ENCODE peak calls at places on chromosomes 2 and 18, in eight cellular contexts. E is astrocyte, Y is ascending aorta, W is upper lobe of right lung, S is mucosa of descending colon, K is pancreas, X is adipocyte, O is body of pancreas. H is an unnamed sample.

GRCh38 chr2:187964742-187965141 is 326.9 kb upstream of the GULP1 start:
- DNase-seq in E (peak; percentile 13), Y (no peak), W (no peak), S (no peak), K (no peak), X (peak; percentile 11), O (no peak), H (no peak)

GRCh38 chr18:76259012-76259568 is 236.0 kb downstream of the ZNF516 start:
- DNase-seq in E (no peak), Y (no peak), W (no peak), S (no peak), K (no peak), X (no peak), O (no peak), H (no peak)

GRCh38 chr2:237053066-237053465 is 32.6 kb upstream of the COPS8 start:
- DNase-seq in E (no peak), Y (no peak), W (no peak), S (no peak), K (no peak), X (no peak), O (no peak), H (no peak)

GRCh38 chr18:63322908-63323634 is 3.5 kb upstream of the BCL2 start:
- DNase-seq in E (peak; percentile 35), Y (no peak), W (no peak), S (no peak), K (no peak), X (peak; percentile 93), O (peak; percentile 66), H (peak; percentile 45)

GRCh38 chr2:208129804-208130712 is at the start of gene CRYGC:
- DNase-seq in E (peak; percentile 26), Y (no peak), W (no peak), S (no peak), K (no peak), X (no peak), O (peak; percentile 49), H (no peak)

GRCh38 chr2:28251337-28251736 is 141.3 kb upstream of the FOSL2 start:
- DNase-seq in E (no peak), Y (no peak), W (no peak), S (no peak), K (no peak), X (no peak), O (no peak), H (no peak)

GRCh38 chr2:25044990-25045389 is 3.1 kb downstream of the EFR3B start:
- DNase-seq in E (no peak), Y (no peak), W (no peak), S (no peak), K (no peak), X (no peak), O (no peak), H (no peak)

GRCh38 chr18:64095056-64095455 is 53.8 kb downstream of the LINC00305 start:
- DNase-seq in E (no peak), Y (no peak), W (no peak), S (no peak), K (no peak), X (no peak), O (no peak), H (no peak)

GRCh38 chr18:39732918-39733317 is 2167.3 kb upstream of the CELF4 start:
- DNase-seq in E (no peak), Y (no peak), W (no peak), S (no peak), K (no peak), X (no peak), O (no peak), H (no peak)

GRCh38 chr2:135742307-135742838 is 718 bp downstream of the UBXN4 start:
- DNase-seq in E (peak; percentile 69), Y (no peak), W (peak; percentile 80), S (no peak), K (peak; percentile 61), X (peak; percentile 73), O (peak; percentile 45), H (no peak)

GRCh38 chr2:47460766-47461165 is 57.8 kb downstream of the MSH2 start:
- DNase-seq in E (peak; percentile 0), Y (no peak), W (no peak), S (no peak), K (no peak), X (no peak), O (no peak), H (no peak)

GRCh38 chr2:239184968-239185903 is 215.6 kb downstream of the HDAC4 start:
- DNase-seq in E (no peak), Y (no peak), W (peak; percentile 50), S (no peak), K (no peak), X (no peak), O (no peak), H (peak; percentile 9)

GRCh38 chr2:7594211-7594610 is 677.0 kb downstream of the RNF144A start:
- DNase-seq in E (no peak), Y (no peak), W (no peak), S (no peak), K (no peak), X (no peak), O (no peak), H (no peak)

GRCh38 chr18:57334383-57334782 is 18.0 kb upstream of the ST8SIA3 start:
- DNase-seq in E (no peak), Y (no peak), W (no peak), S (no peak), K (no peak), X (no peak), O (no peak), H (no peak)

GRCh38 chr2:191936882-191937405 is 90.1 kb upstream of the CAVIN2 start:
- DNase-seq in E (no peak), Y (no peak), W (no peak), S (no peak), K (no peak), X (no peak), O (no peak), H (no peak)

GRCh38 chr2:88230912-88231311 is 60.8 kb downstream of the THNSL2 start:
- DNase-seq in E (no peak), Y (no peak), W (no peak), S (no peak), K (no peak), X (no peak), O (no peak), H (no peak)

GRCh38 chr2:237752761-237753165 is 45.8 kb upstream of the RBM44 start:
- DNase-seq in E (no peak), Y (no peak), W (no peak), S (no peak), K (no peak), X (no peak), O (no peak), H (no peak)

GRCh38 chr2:182854405-182855105 is 11.9 kb downstream of the FRZB start:
- DNase-seq in E (no peak), Y (no peak), W (no peak), S (no peak), K (no peak), X (no peak), O (no peak), H (no peak)

GRCh38 chr18:36419188-36419912 is 121.8 kb downstream of the FHOD3 start:
- DNase-seq in E (no peak), Y (no peak), W (no peak), S (no peak), K (no peak), X (peak; percentile 80), O (no peak), H (no peak)
- H3K4me1 ChIP-seq in E (peaks cover 4% of the 10 kb centered on the region), Y (peaks cover 50% of the 10 kb centered on the region), W (peaks cover 4% of the 10 kb centered on the region), S (no peaks in the 10 kb centered on the region), K (no peaks in the 10 kb centered on the region), X (peaks cover 39% of the 10 kb centered on the region), O (no peaks in the 10 kb centered on the region), H (peaks cover 28% of the 10 kb centered on the region)

GRCh38 chr2:19571773-19572172 is 213.3 kb upstream of the OSR1 start:
- DNase-seq in E (no peak), Y (no peak), W (no peak), S (no peak), K (no peak), X (no peak), O (no peak), H (no peak)

GRCh38 chr2:19575618-19576017 is 217.2 kb upstream of the OSR1 start:
- DNase-seq in E (peak; percentile 68), Y (no peak), W (no peak), S (no peak), K (no peak), X (peak; percentile 63), O (no peak), H (no peak)

GRCh38 chr2:19574788-19575260 is 216.4 kb upstream of the OSR1 start:
- DNase-seq in E (peak; percentile 91), Y (no peak), W (no peak), S (peak; percentile 56), K (no peak), X (peak; percentile 73), O (peak; percentile 38), H (peak; percentile 37)

GRCh38 chr2:19576411-19576810 is 218.0 kb upstream of the OSR1 start:
- DNase-seq in E (no peak), Y (no peak), W (no peak), S (no peak), K (no peak), X (no peak), O (no peak), H (no peak)

DNA sequence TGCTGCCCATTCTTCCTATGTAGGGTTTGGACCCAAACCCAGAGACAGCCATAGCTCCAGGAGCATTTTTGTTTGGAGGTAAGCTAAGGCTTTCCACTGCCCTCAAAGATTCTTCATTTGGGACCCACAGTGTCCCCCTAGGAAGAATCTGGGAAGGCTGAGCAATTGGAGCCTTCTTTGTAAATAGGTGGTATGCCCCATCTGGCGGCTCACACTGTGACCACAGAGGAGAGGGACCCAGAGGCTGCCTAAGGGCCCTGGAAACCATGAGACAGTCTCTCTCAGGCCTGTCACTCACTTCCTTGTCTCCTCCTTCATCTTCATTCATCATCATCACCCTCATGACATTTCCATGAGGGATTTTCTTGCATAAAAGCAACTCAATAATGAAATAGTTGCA is 215.4 kb upstream of the OSR1 start:
- DNase-seq in E (no peak), Y (no peak), W (no peak), S (no peak), K (no peak), X (no peak), O (no peak), H (no peak)
- H3K4me1 ChIP-seq in E (peaks cover 13% of the 10 kb centered on the region), Y (peaks cover 8% of the 10 kb centered on the region), W (peaks cover 6% of the 10 kb centered on the region), S (peaks cover 16% of the 10 kb centered on the region), K (no peaks in the 10 kb centered on the region), X (peaks cover 8% of the 10 kb centered on the region), O (peaks cover 5% of the 10 kb centered on the region), H (peaks cover 11% of the 10 kb centered on the region)

DNA sequence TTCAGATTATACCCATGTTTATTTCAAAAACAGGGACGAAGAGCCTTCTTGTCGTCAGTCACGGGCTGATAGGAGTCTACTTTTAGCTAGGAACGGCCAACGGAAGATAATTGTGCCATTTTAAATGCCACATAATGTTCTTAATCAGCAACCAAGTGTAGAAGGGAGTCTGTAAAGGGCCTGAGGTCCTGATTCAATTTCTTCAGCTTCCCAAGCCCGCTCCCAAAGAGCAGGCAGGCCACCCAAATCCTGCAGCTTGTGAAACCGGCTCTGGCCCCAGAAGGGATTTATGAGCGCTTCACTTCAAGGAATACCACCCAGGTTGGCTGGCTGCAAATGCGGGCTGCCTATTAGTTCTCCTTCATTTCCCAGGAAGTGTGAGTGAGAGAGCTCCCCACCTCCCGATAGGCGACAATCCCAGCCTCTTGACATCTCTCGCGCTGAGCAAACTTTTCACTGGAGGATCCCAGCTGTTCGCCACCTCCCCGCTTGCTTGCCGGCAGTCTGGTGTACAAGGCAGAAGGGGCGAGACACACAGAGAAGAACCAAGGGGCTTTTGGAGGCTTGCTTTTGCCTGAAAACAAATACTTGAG is 272.9 kb downstream of the CDH20 start:
- DNase-seq in E (peak; percentile 50), Y (no peak), W (no peak), S (peak; percentile 41), K (no peak), X (no peak), O (peak; percentile 13), H (no peak)
- H3K4me1 ChIP-seq in E (peaks cover 46% of the 10 kb centered on the region), Y (peaks cover 6% of the 10 kb centered on the region), W (peaks cover 27% of the 10 kb centered on the region), S (no peaks in the 10 kb centered on the region), K (no peaks in the 10 kb centered on the region), X (peaks cover 25% of the 10 kb centered on the region), O (no peaks in the 10 kb centered on the region), H (peaks cover 8% of the 10 kb centered on the region)

GRCh38 chr2:218400930-218401833 is 1.5 kb downstream of the CTDSP1 start:
- DNase-seq in E (no peak), Y (no peak), W (peak; percentile 81), S (peak; percentile 85), K (peak; percentile 69), X (peak; percentile 20), O (peak; percentile 49), H (no peak)
- H3K4me1 ChIP-seq in E (peaks cover 47% of the 10 kb centered on the region), Y (peaks cover 35% of the 10 kb centered on the region), W (peaks cover 37% of the 10 kb centered on the region), S (peaks cover 29% of the 10 kb centered on the region), K (peaks cover 27% of the 10 kb centered on the region), X (peaks cover 43% of the 10 kb centered on the region), O (peaks cover 68% of the 10 kb centered on the region), H (peaks cover 55% of the 10 kb centered on the region)

H was measured in gastrocnemius medialis.